ENCODE peak calls at places on chromosomes 16 and 17, in five cellular contexts. One of them, this sample, is unnamed.

GRCh38 chr17:64264891-64265290 is 1.8 kb upstream of the TEX2 start:
- DNase-seq in DMS153: no peak
- DNase-seq in central memory CD8-positive, alpha-beta T cell: no peak
- DNase-seq in mucosa of gallbladder: no peak
- DNase-seq in cardiac fibroblast: no peak
- DNase-seq in this sample: no peak

GRCh38 chr17:69375229-69375628 is 39.3 kb upstream of the MAP2K6 start:
- DNase-seq in DMS153: no peak
- DNase-seq in central memory CD8-positive, alpha-beta T cell: no peak
- DNase-seq in mucosa of gallbladder: no peak
- DNase-seq in cardiac fibroblast: no peak
- DNase-seq in this sample: no peak

GRCh38 chr16:8852534-8852933 is 16.3 kb downstream of the CARHSP1 start:
- DNase-seq in DMS153: no peak
- DNase-seq in central memory CD8-positive, alpha-beta T cell: no peak
- DNase-seq in mucosa of gallbladder: no peak
- DNase-seq in cardiac fibroblast: no peak
- DNase-seq in this sample: no peak

GRCh38 chr17:66567234-66568170 is 265.1 kb downstream of the PRKCA start:
- DNase-seq in DMS153: peak; percentile 40
- DNase-seq in central memory CD8-positive, alpha-beta T cell: peak; percentile 52
- DNase-seq in mucosa of gallbladder: peak; percentile 84
- DNase-seq in cardiac fibroblast: peak; percentile 89
- DNase-seq in this sample: peak; percentile 62

GRCh38 chr16:4245400-4245799 is 3.5 kb upstream of the SRL start:
- DNase-seq in DMS153: no peak
- DNase-seq in central memory CD8-positive, alpha-beta T cell: no peak
- DNase-seq in mucosa of gallbladder: no peak
- DNase-seq in cardiac fibroblast: peak; percentile 65
- DNase-seq in this sample: no peak

GRCh38 chr17:65364408-65364807 is 197.0 kb downstream of the AXIN2 start:
- DNase-seq in DMS153: no peak
- DNase-seq in central memory CD8-positive, alpha-beta T cell: no peak
- DNase-seq in mucosa of gallbladder: no peak
- DNase-seq in cardiac fibroblast: no peak
- DNase-seq in this sample: no peak

GRCh38 chr17:20116683-20117309 is 107.6 kb downstream of the SPECC1 start:
- DNase-seq in DMS153: no peak
- DNase-seq in central memory CD8-positive, alpha-beta T cell: peak; percentile 39
- DNase-seq in mucosa of gallbladder: peak; percentile 56
- DNase-seq in cardiac fibroblast: peak; percentile 68
- DNase-seq in this sample: no peak

GRCh38 chr16:58732545-58733247 is 1.4 kb downstream of the GOT2 start:
- DNase-seq in DMS153: no peak
- DNase-seq in central memory CD8-positive, alpha-beta T cell: no peak
- DNase-seq in mucosa of gallbladder: no peak
- DNase-seq in cardiac fibroblast: peak; percentile 36
- DNase-seq in this sample: no peak